ENCODE peak calls at places on chromosomes 7 and 10, in five cellular contexts. One of them, this sample, is unnamed. For H3K27me3, the result is how much of the 10 kb centered on the place peaks cover.

GRCh38 chr7:107213193-107213788 is 44.5 kb downstream of the HBP1 start:
- DNase-seq in heart left ventricle: peak
- DNase-seq in tibial nerve: no peak
- DNase-seq in uterus: no peak
- DNase-seq in stomach: no peak
- DNase-seq in this sample: no peak

GRCh38 chr7:2283074-2283473 is 31.2 kb downstream of the SNX8 start:
- DNase-seq in stomach: no peak
- DNase-seq in uterus: no peak
- DNase-seq in heart left ventricle: no peak
- DNase-seq in tibial nerve: no peak
- DNase-seq in this sample: no peak

GRCh38 chr7:41199136-41199535 is 503.8 kb downstream of the INHBA start:
- DNase-seq in tibial nerve: no peak
- DNase-seq in heart left ventricle: no peak
- DNase-seq in stomach: no peak
- DNase-seq in uterus: no peak
- DNase-seq in this sample: no peak

GRCh38 chr10:103564116-103564501 is 70.6 kb downstream of the NEURL1 start:
- DNase-seq in tibial nerve: no peak
- DNase-seq in heart left ventricle: no peak
- DNase-seq in stomach: no peak
- DNase-seq in uterus: peak
- DNase-seq in this sample: no peak

GRCh38 chr7:97004931-97005763 is at the start of gene DLX6:
- DNase-seq in tibial nerve: no peak
- DNase-seq in uterus: peak
- DNase-seq in stomach: no peak
- DNase-seq in heart left ventricle: no peak
- DNase-seq in this sample: no peak

GRCh38 chr10:7756360-7756992 is 31.3 kb downstream of the KIN start:
- DNase-seq in uterus: no peak
- DNase-seq in stomach: peak
- DNase-seq in heart left ventricle: no peak
- DNase-seq in tibial nerve: no peak
- DNase-seq in this sample: no peak

GRCh38 chr10:13977861-13978843 is 352.6 kb downstream of the FRMD4A start:
- DNase-seq in heart left ventricle: no peak
- DNase-seq in stomach: no peak
- DNase-seq in uterus: no peak
- DNase-seq in tibial nerve: no peak
- DNase-seq in this sample: no peak

GRCh38 chr7:117262546-117262945 is 60.3 kb downstream of the WNT2 start:
- DNase-seq in uterus: no peak
- DNase-seq in heart left ventricle: no peak
- DNase-seq in stomach: no peak
- DNase-seq in tibial nerve: no peak
- DNase-seq in this sample: no peak

GRCh38 chr10:10209152-10209551 is 808.5 kb upstream of the CELF2 start:
- DNase-seq in stomach: no peak
- DNase-seq in tibial nerve: no peak
- DNase-seq in heart left ventricle: peak
- DNase-seq in uterus: peak
- DNase-seq in this sample: no peak

GRCh38 chr10:128095023-128095752 is 31.0 kb downstream of the MKI67 start:
- DNase-seq in uterus: no peak
- DNase-seq in stomach: no peak
- DNase-seq in tibial nerve: no peak
- DNase-seq in heart left ventricle: no peak
- DNase-seq in this sample: no peak

GRCh38 chr10:72344932-72345331 is 9.8 kb downstream of the DNAJB12 start:
- DNase-seq in uterus: no peak
- DNase-seq in tibial nerve: no peak
- DNase-seq in stomach: no peak
- DNase-seq in heart left ventricle: no peak
- DNase-seq in this sample: no peak

GRCh38 chr10:79347226-79347893 is at the start of gene PPIF:
- DNase-seq in uterus: peak
- DNase-seq in tibial nerve: peak
- DNase-seq in heart left ventricle: peak
- DNase-seq in stomach: peak
- DNase-seq in this sample: peak

GRCh38 chr10:36437367-36437766 is 688.0 kb upstream of the ANKRD30A start:
- DNase-seq in heart left ventricle: no peak
- DNase-seq in stomach: no peak
- DNase-seq in uterus: no peak
- DNase-seq in tibial nerve: no peak
- DNase-seq in this sample: no peak

GRCh38 chr7:97272237-97272975 is 154.9 kb downstream of the SDHAF3 start:
- DNase-seq in heart left ventricle: no peak
- DNase-seq in tibial nerve: no peak
- DNase-seq in uterus: no peak
- DNase-seq in stomach: no peak
- DNase-seq in this sample: no peak

GRCh38 chr7:134462337-134462925 is 3.5 kb upstream of the AKR1B1 start:
- DNase-seq in uterus: no peak
- DNase-seq in tibial nerve: no peak
- DNase-seq in stomach: no peak
- DNase-seq in heart left ventricle: no peak
- DNase-seq in this sample: no peak

GRCh38 chr7:43758029-43758860 is at the start of gene BLVRA:
- DNase-seq in uterus: peak
- DNase-seq in stomach: peak
- DNase-seq in heart left ventricle: peak
- DNase-seq in tibial nerve: peak
- DNase-seq in this sample: peak

GRCh38 chr10:98236866-98237265 is 31.1 kb downstream of the LOXL4 start:
- DNase-seq in heart left ventricle: no peak
- DNase-seq in stomach: no peak
- DNase-seq in tibial nerve: no peak
- DNase-seq in uterus: no peak
- DNase-seq in this sample: no peak

GRCh38 chr7:108030536-108030935 is 27.6 kb upstream of the LAMB1 start:
- DNase-seq in heart left ventricle: no peak
- DNase-seq in uterus: no peak
- DNase-seq in tibial nerve: no peak
- DNase-seq in stomach: no peak
- DNase-seq in this sample: no peak

GRCh38 chr7:150476285-150476684 is 25.9 kb downstream of the GIMAP8 start:
- DNase-seq in heart left ventricle: no peak
- DNase-seq in uterus: no peak
- DNase-seq in tibial nerve: no peak
- DNase-seq in stomach: no peak
- DNase-seq in this sample: no peak
- H3K27me3 ChIP-seq in heart left ventricle: under half
- H3K27me3 ChIP-seq in uterus: under half
- H3K27me3 ChIP-seq in tibial nerve: under half
- H3K27me3 ChIP-seq in stomach: under half
- H3K27me3 ChIP-seq in this sample: under half

GRCh38 chr7:12570529-12571461 is at the start of gene SCIN:
- DNase-seq in stomach: peak
- DNase-seq in uterus: no peak
- DNase-seq in tibial nerve: peak
- DNase-seq in heart left ventricle: peak
- DNase-seq in this sample: peak
- TF ChIP-seq POLR2A in stomach: no peak
- TF ChIP-seq POLR2A in uterus: no peak
- TF ChIP-seq POLR2A in tibial nerve: no peak
- TF ChIP-seq POLR2A in heart left ventricle: no peak
- TF ChIP-seq POLR2A in this sample: no peak

GRCh38 chr7:100825760-100826545 is 1.4 kb downstream of the EPHB4 start:
- DNase-seq in stomach: no peak
- DNase-seq in heart left ventricle: no peak
- DNase-seq in tibial nerve: no peak
- DNase-seq in uterus: peak
- DNase-seq in this sample: no peak
- H3K4me3 ChIP-seq in stomach: peak
- H3K4me3 ChIP-seq in heart left ventricle: peak
- H3K4me3 ChIP-seq in tibial nerve: peak
- H3K4me3 ChIP-seq in uterus: peak
- H3K4me3 ChIP-seq in this sample: peak

GRCh38 chr10:112303528-112303927 is 20.3 kb downstream of the TECTB start:
- DNase-seq in stomach: no peak
- DNase-seq in uterus: no peak
- DNase-seq in tibial nerve: no peak
- DNase-seq in heart left ventricle: no peak
- DNase-seq in this sample: no peak

GRCh38 chr10:112307631-112308502 is 24.7 kb downstream of the TECTB start:
- DNase-seq in tibial nerve: no peak
- DNase-seq in heart left ventricle: peak
- DNase-seq in stomach: peak
- DNase-seq in uterus: no peak
- DNase-seq in this sample: no peak

GRCh38 chr10:112302335-112302734 is 19.1 kb downstream of the TECTB start:
- DNase-seq in uterus: no peak
- DNase-seq in tibial nerve: no peak
- DNase-seq in heart left ventricle: no peak
- DNase-seq in stomach: no peak
- DNase-seq in this sample: no peak

GRCh38 chr10:112299456-112299855 is 16.3 kb downstream of the TECTB start:
- DNase-seq in tibial nerve: no peak
- DNase-seq in stomach: no peak
- DNase-seq in heart left ventricle: no peak
- DNase-seq in uterus: no peak
- DNase-seq in this sample: no peak

DNA sequence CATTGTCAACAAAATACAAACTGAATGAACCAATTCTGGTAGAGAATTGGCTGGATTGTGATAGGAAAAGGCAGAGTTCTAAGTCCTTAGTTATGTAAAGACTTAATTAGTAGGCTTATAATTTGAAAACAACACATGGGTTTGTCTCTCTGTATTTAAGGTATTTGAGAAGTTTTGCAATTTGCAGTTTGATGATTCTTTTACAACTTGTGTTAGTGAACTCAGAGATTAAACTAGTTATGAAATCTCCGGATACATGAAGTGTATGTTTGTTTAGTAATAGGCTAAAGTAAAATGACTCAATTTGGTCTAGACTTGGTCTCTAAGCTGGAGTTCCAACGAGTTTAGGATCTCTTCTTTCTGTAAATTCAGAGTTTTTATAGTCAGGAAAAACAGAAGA is 21.3 kb downstream of the TECTB start:
- DNase-seq in uterus: no peak
- DNase-seq in heart left ventricle: no peak
- DNase-seq in tibial nerve: no peak
- DNase-seq in stomach: no peak
- DNase-seq in this sample: no peak
- H3K27me3 ChIP-seq in uterus: under half
- H3K27me3 ChIP-seq in heart left ventricle: under half
- H3K27me3 ChIP-seq in tibial nerve: under half
- H3K27me3 ChIP-seq in stomach: under half
- H3K27me3 ChIP-seq in this sample: under half

DNA sequence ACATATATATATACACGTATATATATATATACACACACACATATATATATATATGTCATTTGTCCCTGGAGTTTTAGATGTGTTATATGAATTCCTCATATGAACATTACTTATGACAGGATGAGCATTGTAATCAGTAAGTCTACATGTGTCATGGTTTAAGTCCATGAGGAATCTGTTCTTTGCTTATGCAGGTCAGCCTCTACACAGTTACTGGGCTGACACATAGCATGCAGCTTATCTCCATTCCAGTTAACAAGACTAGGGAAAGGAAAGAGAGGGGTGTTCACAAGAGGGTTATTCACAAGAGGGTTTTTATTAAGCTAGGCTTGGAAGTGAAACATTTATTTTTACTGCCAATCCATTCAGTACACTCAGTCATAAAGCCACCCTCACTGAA is 226.7 kb downstream of the SNX13 start:
- DNase-seq in heart left ventricle: no peak
- DNase-seq in uterus: no peak
- DNase-seq in stomach: no peak
- DNase-seq in tibial nerve: no peak
- DNase-seq in this sample: no peak
- TF ChIP-seq POLR2A in heart left ventricle: no peak
- TF ChIP-seq POLR2A in uterus: no peak
- TF ChIP-seq POLR2A in stomach: no peak
- TF ChIP-seq POLR2A in tibial nerve: no peak
- TF ChIP-seq POLR2A in this sample: no peak

DNA sequence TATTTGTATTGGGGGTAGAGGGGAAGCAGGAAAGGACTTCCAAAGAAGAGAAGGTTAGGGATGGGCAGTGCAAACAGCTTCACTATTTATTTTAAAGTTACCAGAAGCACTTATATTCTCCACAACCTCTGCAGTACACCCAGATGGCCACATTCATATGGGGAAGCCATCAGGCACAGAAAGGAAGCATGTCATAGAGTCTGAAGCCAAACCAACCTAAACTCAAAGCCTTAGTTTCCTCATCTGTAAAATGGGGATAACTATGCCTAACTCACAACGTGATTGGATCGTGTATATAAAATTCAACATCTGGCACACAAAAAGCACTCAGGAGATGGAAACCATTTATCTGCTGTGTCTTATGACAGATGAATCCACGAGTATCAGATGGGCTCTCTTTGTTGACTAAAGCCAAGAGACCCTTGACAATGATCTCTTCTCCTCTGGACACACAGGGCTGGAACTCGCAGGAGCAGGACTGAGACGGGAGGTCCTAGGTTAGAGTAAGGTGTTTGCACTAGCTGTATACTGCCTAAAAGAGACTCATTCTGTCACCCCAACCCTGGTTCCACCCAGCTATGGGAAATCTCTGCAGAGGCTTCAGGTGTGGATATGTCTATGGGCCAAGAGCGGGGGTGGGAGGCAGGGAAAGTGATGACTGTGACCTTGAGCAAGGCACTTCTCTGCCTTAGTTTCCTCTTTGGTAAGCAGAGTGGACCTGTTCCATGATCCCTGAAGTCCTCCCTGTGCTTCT is 1.8 kb downstream of the KIAA1549 start:
- DNase-seq in stomach: no peak
- DNase-seq in uterus: no peak
- DNase-seq in tibial nerve: no peak
- DNase-seq in heart left ventricle: no peak
- DNase-seq in this sample: no peak
- H3K4me3 ChIP-seq in stomach: no peak
- H3K4me3 ChIP-seq in uterus: no peak
- H3K4me3 ChIP-seq in tibial nerve: no peak
- H3K4me3 ChIP-seq in heart left ventricle: no peak
- H3K4me3 ChIP-seq in this sample: no peak